ENCODE peak calls at places on chromosomes 5 and 9, in six cellular contexts. B is OCI-LY7, X is HFF-Myc, V is mesothelial cell of epicardium, K is GM20000, J is kidney epithelial cell. W is an unnamed sample.

GRCh38 chr5:100901851-100902341 is 1.2 kb downstream of the ST8SIA4 start:
- DNase-seq in V (no peak), K (peak), X (no peak), J (no peak), B (peak), W (peak)

GRCh38 chr9:108550111-108550510 is 305.7 kb downstream of the ACTL7B start:
- DNase-seq in X (no peak), V (no peak), K (no peak), B (no peak), J (no peak), W (no peak)

GRCh38 chr5:95221234-95221633 is 63.7 kb downstream of the MCTP1 start:
- DNase-seq in J (no peak), V (no peak), X (no peak), K (no peak), B (no peak), W (no peak)

GRCh38 chr9:37963936-37964739 is 60.2 kb upstream of the SLC25A51 start:
- DNase-seq in V (no peak), X (no peak), J (no peak), B (no peak), K (no peak), W (no peak)

GRCh38 chr5:131988601-131989000 is 22.9 kb downstream of the ACSL6 start:
- DNase-seq in B (no peak), J (no peak), X (no peak), K (no peak), V (no peak), W (no peak)

GRCh38 chr5:28473531-28474107 is 1435.2 kb upstream of the CDH9 start:
- DNase-seq in X (no peak), K (no peak), B (peak), V (no peak), J (peak), W (no peak)

GRCh38 chr5:80871541-80871961 is 88.6 kb upstream of the RASGRF2 start:
- DNase-seq in X (peak), K (no peak), J (peak), B (no peak), V (no peak), W (peak)

GRCh38 chr5:109125755-109126429 is 283.9 kb downstream of the PJA2 start:
- DNase-seq in V (no peak), B (no peak), J (no peak), K (no peak), X (no peak), W (no peak)

GRCh38 chr9:81575976-81576375 is 113.4 kb downstream of the TLE1 start:
- DNase-seq in B (no peak), X (no peak), K (no peak), J (no peak), V (no peak), W (no peak)

GRCh38 chr5:143921525-143922311 is 109.8 kb downstream of the HMHB1 start:
- DNase-seq in B (no peak), X (no peak), K (no peak), V (no peak), J (no peak), W (no peak)

GRCh38 chr5:3661755-3662296 is 66.2 kb downstream of the IRX1 start:
- DNase-seq in V (no peak), X (no peak), J (no peak), K (no peak), B (no peak), W (no peak)

GRCh38 chr9:90140131-90140818 is 502.3 kb downstream of the DIRAS2 start:
- DNase-seq in J (no peak), X (no peak), V (no peak), B (no peak), K (no peak), W (no peak)

GRCh38 chr9:131735238-131736181 is 4.4 kb downstream of the RAPGEF1 start:
- DNase-seq in V (no peak), K (no peak), X (no peak), J (no peak), B (no peak), W (no peak)

GRCh38 chr5:157473383-157474370 is 13.7 kb downstream of the NIPAL4 start:
- DNase-seq in J (no peak), V (no peak), B (no peak), K (no peak), X (no peak), W (no peak)

GRCh38 chr5:38373733-38374132 is 115.4 kb downstream of the EGFLAM start:
- DNase-seq in B (no peak), V (no peak), X (no peak), J (no peak), K (no peak), W (no peak)

GRCh38 chr5:40991168-40991980 is 79.8 kb downstream of the MROH2B start:
- DNase-seq in J (no peak), K (no peak), B (no peak), X (no peak), V (no peak), W (no peak)

GRCh38 chr9:137802021-137802420 is 75.6 kb upstream of the CACNA1B start:
- DNase-seq in V (no peak), K (no peak), B (no peak), X (no peak), J (no peak), W (no peak)

GRCh38 chr9:86286278-86286677 is 3.9 kb upstream of the ISCA1 start:
- DNase-seq in J (no peak), K (no peak), V (no peak), B (no peak), X (no peak), W (no peak)

GRCh38 chr5:140869555-140869886 is 764 bp downstream of the PCDHA11 start:
- DNase-seq in J (no peak), X (no peak), K (no peak), V (no peak), B (peak), W (no peak)

GRCh38 chr5:140870221-140871201 is 1.8 kb downstream of the PCDHA11 start:
- DNase-seq in B (no peak), J (no peak), X (no peak), K (no peak), V (no peak), W (no peak)

GRCh38 chr5:140877262-140877581 is 2.1 kb downstream of the PCDHA12 start:
- DNase-seq in B (no peak), K (no peak), V (no peak), J (no peak), X (no peak), W (no peak)

GRCh38 chr5:140875085-140876065 is at the start of gene PCDHA12:
- DNase-seq in J (no peak), X (no peak), K (no peak), B (no peak), V (no peak), W (no peak)
- TF ChIP-seq CTCF in J (no peak), X (no peak), K (no peak), B (peak), V (no peak), W (no peak)

DNA sequence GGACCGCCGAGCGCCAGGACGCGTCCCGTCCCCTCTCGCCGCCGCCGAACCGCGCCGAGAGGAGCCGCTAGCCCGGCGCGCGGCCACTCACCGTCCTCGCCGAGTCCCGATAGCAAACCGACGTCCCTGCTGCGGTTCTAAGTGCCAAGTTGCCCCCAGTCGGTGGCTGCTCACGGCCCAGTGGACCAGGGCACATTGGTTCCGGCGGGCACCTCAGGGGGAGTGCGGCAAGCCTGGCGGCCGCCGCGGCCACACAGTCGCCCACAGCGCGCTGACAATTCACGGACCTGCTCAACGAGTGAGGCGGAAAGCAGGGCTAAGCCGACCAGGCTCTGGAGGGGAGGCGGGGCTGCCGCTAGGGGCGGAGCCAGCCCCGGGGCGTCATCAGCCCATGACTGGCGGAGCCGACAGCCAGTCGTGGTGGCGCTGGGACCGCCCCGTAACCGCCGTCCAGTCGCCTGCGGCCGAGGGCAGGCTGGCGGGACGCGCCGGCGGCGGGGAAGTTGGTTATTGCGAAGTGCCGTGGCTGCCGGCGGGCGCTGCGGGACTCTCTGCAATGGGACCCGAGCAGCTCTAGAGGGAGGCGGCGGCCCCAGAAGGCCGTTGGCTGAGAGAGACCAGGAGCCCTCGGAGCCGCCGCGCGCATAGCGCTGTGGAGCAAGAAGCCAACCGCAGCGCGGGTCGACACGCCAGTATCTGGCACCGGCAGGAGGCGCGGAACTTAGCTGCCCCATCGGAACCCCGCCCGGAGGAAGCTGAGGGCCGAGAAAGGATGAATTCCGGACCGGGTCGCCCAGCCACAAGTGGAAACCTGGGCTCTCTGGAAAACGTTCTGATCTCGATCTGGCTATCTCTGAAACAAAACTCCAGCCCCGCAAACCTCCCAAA is at the start of gene MARCHF3:
- DNase-seq in B (peak), X (peak), K (peak), J (peak), V (peak), W (peak)
- TF ChIP-seq CTCF in B (peak), X (peak), K (peak), J (peak), V (peak), W (peak)

DNA sequence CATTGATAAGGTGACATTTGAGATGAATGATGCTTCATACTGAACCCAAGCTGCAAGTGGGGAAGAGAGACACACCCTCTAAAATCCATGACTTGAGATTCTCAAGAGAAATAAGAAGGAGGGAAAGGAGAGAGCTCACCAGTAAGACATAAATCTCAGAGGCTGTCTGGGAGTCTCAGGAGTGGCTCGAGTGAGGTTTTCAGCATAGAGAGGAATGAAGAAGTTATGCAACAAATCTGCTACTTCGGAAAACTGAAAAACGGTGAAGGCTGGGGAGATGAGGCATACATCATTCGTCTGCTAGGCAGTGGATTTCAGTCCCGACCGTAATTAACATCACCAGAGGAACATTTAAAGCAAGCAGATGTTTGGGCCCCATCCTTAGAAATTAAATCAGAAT is 31.8 kb upstream of the FREM1 start:
- DNase-seq in J (no peak), X (no peak), B (no peak), K (no peak), V (no peak), W (no peak)
- TF ChIP-seq CTCF in J (no peak), X (no peak), B (no peak), K (no peak), V (no peak), W (no peak)

GRCh38 chr9:6686396-6686795 is 40.9 kb upstream of the GLDC start:
- DNase-seq in K (peak), J (no peak), V (no peak), B (peak), X (no peak), W (no peak)
- TF ChIP-seq CTCF in K (peak), J (peak), V (no peak), B (peak), X (peak), W (no peak)

GRCh38 chr5:152511531-152512132 is 106.6 kb upstream of the NMUR2 start:
- DNase-seq in K (no peak), J (no peak), X (no peak), B (no peak), V (no peak), W (no peak)

DNA sequence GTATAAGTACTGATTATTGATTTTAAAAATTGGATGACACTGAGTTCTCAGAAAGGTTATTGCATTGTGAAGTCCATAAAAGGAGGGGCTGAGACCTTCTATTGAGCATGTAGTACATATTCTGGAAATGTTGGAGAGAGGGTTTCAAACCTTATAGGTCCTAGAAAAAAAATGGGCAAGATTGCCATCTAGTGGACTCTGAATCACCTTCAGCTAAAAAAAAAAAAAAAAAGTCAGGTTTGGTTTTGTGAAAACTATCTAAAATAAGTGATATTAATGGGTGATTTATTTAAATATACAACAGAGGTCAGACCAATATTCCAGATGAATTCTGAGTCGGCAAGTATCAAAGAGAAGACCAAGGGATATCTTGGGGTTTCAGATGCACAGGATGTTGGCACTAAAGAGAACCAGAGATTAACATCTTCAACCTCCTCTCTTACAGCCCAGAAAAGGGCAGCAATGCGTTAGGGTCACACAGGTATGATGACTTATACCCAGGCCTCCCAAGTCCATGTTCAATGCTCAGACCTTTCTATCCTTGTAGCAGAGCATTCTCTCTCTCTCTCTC is 109.8 kb upstream of the NMUR2 start:
- DNase-seq in V (no peak), X (no peak), J (no peak), B (peak), K (peak), W (no peak)
- TF ChIP-seq CTCF in V (peak), X (peak), J (peak), B (peak), K (no peak), W (peak)

GRCh38 chr5:53318303-53318702 is 162.1 kb upstream of the FST start:
- DNase-seq in X (no peak), B (no peak), J (no peak), V (no peak), K (no peak), W (no peak)
- TF ChIP-seq CTCF in X (peak), B (peak), J (peak), V (no peak), K (no peak), W (no peak)

DNA sequence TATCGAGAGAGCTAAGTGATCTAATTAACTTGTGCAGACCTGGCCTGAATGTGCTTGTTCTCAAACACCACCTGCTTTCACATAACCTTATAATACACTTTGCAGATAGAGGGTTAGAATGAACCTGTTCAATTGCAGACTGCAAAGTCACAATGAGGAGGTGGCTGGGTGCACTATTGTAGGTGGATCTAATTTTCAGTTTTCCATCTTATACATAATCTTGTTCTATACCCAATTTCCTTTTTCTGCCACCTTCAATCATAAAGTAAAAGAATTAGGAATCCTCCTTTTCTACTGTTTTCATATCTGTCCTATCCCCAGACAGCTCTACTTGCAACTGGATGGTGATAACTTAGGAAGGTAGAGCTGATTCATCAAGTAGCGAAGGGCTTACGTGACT is 68.8 kb upstream of the APC start:
- DNase-seq in B (no peak), J (no peak), K (no peak), X (no peak), V (no peak), W (no peak)
- TF ChIP-seq CTCF in B (no peak), J (no peak), K (no peak), X (no peak), V (no peak), W (no peak)

GRCh38 chr5:103041071-103041676 is 78.8 kb downstream of the GIN1 start:
- DNase-seq in J (peak), X (peak), V (no peak), K (peak), B (peak), W (no peak)
- TF ChIP-seq CTCF in J (peak), X (no peak), V (no peak), K (no peak), B (peak), W (peak)